ENCODE peak calls at places on chromosomes 13 and 19, in ten cellular contexts. One of them, this sample, is unnamed.

GRCh38 chr19:18738961-18739690 is 52.0 kb downstream of the COMP start:
- DNase-seq in thyroid gland: no peak
- DNase-seq in adrenal gland: no peak
- DNase-seq in CD8-positive, alpha-beta T cell: no peak
- DNase-seq in upper lobe of right lung: no peak
- DNase-seq in body of pancreas: no peak
- DNase-seq in brain microvascular endothelial cell: no peak
- DNase-seq in fibroblast of lung: no peak
- DNase-seq in AG04449: no peak
- DNase-seq in AG09309: no peak
- DNase-seq in this sample: no peak

GRCh38 chr13:100673376-100673830 is 1.2 kb downstream of the TMTC4 start:
- DNase-seq in fibroblast of lung: no peak
- DNase-seq in adrenal gland: no peak
- DNase-seq in AG09309: no peak
- DNase-seq in thyroid gland: no peak
- DNase-seq in body of pancreas: no peak
- DNase-seq in AG04449: no peak
- DNase-seq in brain microvascular endothelial cell: no peak
- DNase-seq in upper lobe of right lung: no peak
- DNase-seq in CD8-positive, alpha-beta T cell: no peak
- DNase-seq in this sample: no peak

GRCh38 chr13:40653558-40654318 is 12.7 kb downstream of the FOXO1 start:
- DNase-seq in upper lobe of right lung: no peak
- DNase-seq in body of pancreas: no peak
- DNase-seq in fibroblast of lung: peak
- DNase-seq in brain microvascular endothelial cell: no peak
- DNase-seq in AG09309: peak
- DNase-seq in CD8-positive, alpha-beta T cell: no peak
- DNase-seq in AG04449: no peak
- DNase-seq in adrenal gland: no peak
- DNase-seq in thyroid gland: no peak
- DNase-seq in this sample: no peak

GRCh38 chr13:99051768-99052455 is 74.0 kb upstream of the DOCK9 start:
- DNase-seq in adrenal gland: no peak
- DNase-seq in AG09309: no peak
- DNase-seq in CD8-positive, alpha-beta T cell: no peak
- DNase-seq in thyroid gland: no peak
- DNase-seq in upper lobe of right lung: no peak
- DNase-seq in body of pancreas: no peak
- DNase-seq in AG04449: no peak
- DNase-seq in fibroblast of lung: no peak
- DNase-seq in brain microvascular endothelial cell: no peak
- DNase-seq in this sample: no peak

GRCh38 chr13:25683056-25683455 is 311.3 kb downstream of the ATP8A2 start:
- DNase-seq in body of pancreas: no peak
- DNase-seq in brain microvascular endothelial cell: no peak
- DNase-seq in AG04449: no peak
- DNase-seq in fibroblast of lung: no peak
- DNase-seq in CD8-positive, alpha-beta T cell: no peak
- DNase-seq in AG09309: no peak
- DNase-seq in adrenal gland: no peak
- DNase-seq in upper lobe of right lung: no peak
- DNase-seq in thyroid gland: no peak
- DNase-seq in this sample: no peak

GRCh38 chr13:109743706-109744453 is 42.5 kb downstream of the IRS2 start:
- DNase-seq in AG09309: no peak
- DNase-seq in adrenal gland: no peak
- DNase-seq in AG04449: no peak
- DNase-seq in upper lobe of right lung: no peak
- DNase-seq in brain microvascular endothelial cell: peak
- DNase-seq in body of pancreas: no peak
- DNase-seq in thyroid gland: peak
- DNase-seq in CD8-positive, alpha-beta T cell: peak
- DNase-seq in fibroblast of lung: peak
- DNase-seq in this sample: peak

GRCh38 chr19:11554160-11554559 is 4.9 kb downstream of the ELOF1 start:
- DNase-seq in thyroid gland: no peak
- DNase-seq in fibroblast of lung: no peak
- DNase-seq in brain microvascular endothelial cell: no peak
- DNase-seq in CD8-positive, alpha-beta T cell: no peak
- DNase-seq in AG04449: no peak
- DNase-seq in adrenal gland: no peak
- DNase-seq in body of pancreas: no peak
- DNase-seq in AG09309: no peak
- DNase-seq in upper lobe of right lung: no peak
- DNase-seq in this sample: no peak

GRCh38 chr13:32347651-32348050 is 32.3 kb downstream of the BRCA2 start:
- DNase-seq in body of pancreas: no peak
- DNase-seq in AG04449: no peak
- DNase-seq in thyroid gland: no peak
- DNase-seq in brain microvascular endothelial cell: no peak
- DNase-seq in CD8-positive, alpha-beta T cell: no peak
- DNase-seq in adrenal gland: no peak
- DNase-seq in fibroblast of lung: no peak
- DNase-seq in AG09309: no peak
- DNase-seq in upper lobe of right lung: no peak
- DNase-seq in this sample: no peak

GRCh38 chr19:35731353-35731752 is 10.9 kb downstream of the IGFLR1 start:
- DNase-seq in brain microvascular endothelial cell: no peak
- DNase-seq in body of pancreas: no peak
- DNase-seq in fibroblast of lung: no peak
- DNase-seq in upper lobe of right lung: no peak
- DNase-seq in thyroid gland: no peak
- DNase-seq in adrenal gland: no peak
- DNase-seq in AG04449: no peak
- DNase-seq in AG09309: no peak
- DNase-seq in CD8-positive, alpha-beta T cell: no peak
- DNase-seq in this sample: no peak

DNA sequence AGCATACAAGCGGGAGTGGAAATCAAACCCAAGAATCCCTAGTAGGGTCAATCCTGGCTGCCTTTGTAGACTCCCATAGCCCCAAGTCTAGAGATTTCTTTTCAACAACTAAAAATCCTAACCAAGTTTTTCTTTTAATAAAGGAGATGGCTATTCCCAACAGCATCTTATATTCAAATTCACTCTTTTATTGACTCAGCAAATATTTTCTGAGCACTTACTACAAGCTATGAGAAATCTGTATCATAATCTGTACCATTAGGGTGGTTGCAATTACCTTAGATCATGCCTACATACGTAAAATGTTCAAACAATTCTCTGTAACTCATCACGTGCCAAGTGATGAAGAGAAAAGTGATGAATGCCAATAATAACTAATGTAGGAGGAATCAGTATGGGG is 54.5 kb downstream of the LNX2 start:
- DNase-seq in CD8-positive, alpha-beta T cell: no peak
- DNase-seq in fibroblast of lung: no peak
- DNase-seq in adrenal gland: no peak
- DNase-seq in upper lobe of right lung: no peak
- DNase-seq in AG09309: no peak
- DNase-seq in body of pancreas: no peak
- DNase-seq in thyroid gland: no peak
- DNase-seq in AG04449: no peak
- DNase-seq in brain microvascular endothelial cell: no peak
- DNase-seq in this sample: no peak
- H3K4me3 ChIP-seq in CD8-positive, alpha-beta T cell: no peak
- H3K4me3 ChIP-seq in fibroblast of lung: no peak
- H3K4me3 ChIP-seq in adrenal gland: no peak
- H3K4me3 ChIP-seq in upper lobe of right lung: no peak
- H3K4me3 ChIP-seq in AG09309: no peak
- H3K4me3 ChIP-seq in body of pancreas: no peak
- H3K4me3 ChIP-seq in thyroid gland: no peak
- H3K4me3 ChIP-seq in AG04449: no peak
- H3K4me3 ChIP-seq in brain microvascular endothelial cell: no peak
- H3K4me3 ChIP-seq in this sample: no peak

GRCh38 chr19:7993560-7993959 is 11.9 kb downstream of the ELAVL1 start:
- DNase-seq in fibroblast of lung: no peak
- DNase-seq in upper lobe of right lung: no peak
- DNase-seq in brain microvascular endothelial cell: no peak
- DNase-seq in CD8-positive, alpha-beta T cell: no peak
- DNase-seq in body of pancreas: no peak
- DNase-seq in thyroid gland: peak
- DNase-seq in AG04449: no peak
- DNase-seq in adrenal gland: peak
- DNase-seq in AG09309: no peak
- DNase-seq in this sample: no peak

GRCh38 chr19:7992575-7992974 is 12.9 kb downstream of the ELAVL1 start:
- DNase-seq in AG09309: no peak
- DNase-seq in adrenal gland: no peak
- DNase-seq in CD8-positive, alpha-beta T cell: no peak
- DNase-seq in upper lobe of right lung: no peak
- DNase-seq in brain microvascular endothelial cell: no peak
- DNase-seq in thyroid gland: no peak
- DNase-seq in body of pancreas: no peak
- DNase-seq in AG04449: no peak
- DNase-seq in fibroblast of lung: no peak
- DNase-seq in this sample: no peak

GRCh38 chr19:7995756-7996155 is 9.7 kb downstream of the ELAVL1 start:
- DNase-seq in CD8-positive, alpha-beta T cell: no peak
- DNase-seq in fibroblast of lung: no peak
- DNase-seq in adrenal gland: no peak
- DNase-seq in AG09309: no peak
- DNase-seq in thyroid gland: no peak
- DNase-seq in AG04449: no peak
- DNase-seq in body of pancreas: no peak
- DNase-seq in brain microvascular endothelial cell: no peak
- DNase-seq in upper lobe of right lung: no peak
- DNase-seq in this sample: no peak

GRCh38 chr19:7994923-7995682 is 10.3 kb downstream of the ELAVL1 start:
- DNase-seq in adrenal gland: no peak
- DNase-seq in body of pancreas: no peak
- DNase-seq in thyroid gland: no peak
- DNase-seq in AG09309: no peak
- DNase-seq in CD8-positive, alpha-beta T cell: no peak
- DNase-seq in AG04449: no peak
- DNase-seq in upper lobe of right lung: no peak
- DNase-seq in brain microvascular endothelial cell: no peak
- DNase-seq in fibroblast of lung: no peak
- DNase-seq in this sample: no peak

DNA sequence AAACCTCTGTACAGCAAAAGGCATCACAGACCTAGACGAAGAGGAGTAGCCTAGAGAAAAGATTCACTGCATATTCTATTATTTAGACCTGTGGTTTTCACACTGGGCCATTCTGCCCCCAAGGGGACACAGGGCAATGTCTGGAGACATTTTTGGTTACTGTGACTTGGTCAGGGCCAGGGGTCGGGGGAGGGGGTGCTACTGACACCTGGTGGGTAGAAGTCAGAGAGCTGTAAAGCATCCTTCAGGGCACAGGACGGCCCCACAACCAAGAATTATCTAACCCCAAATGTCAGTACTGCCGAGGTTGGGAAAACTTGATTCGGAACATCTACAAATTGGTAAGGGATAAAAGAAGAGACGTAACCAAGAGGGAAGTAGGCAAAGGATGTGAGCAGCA is 11.3 kb downstream of the ELAVL1 start:
- DNase-seq in thyroid gland: no peak
- DNase-seq in adrenal gland: no peak
- DNase-seq in brain microvascular endothelial cell: no peak
- DNase-seq in AG09309: no peak
- DNase-seq in CD8-positive, alpha-beta T cell: no peak
- DNase-seq in upper lobe of right lung: no peak
- DNase-seq in fibroblast of lung: no peak
- DNase-seq in body of pancreas: no peak
- DNase-seq in AG04449: no peak
- DNase-seq in this sample: no peak
- TF ChIP-seq CTCF in thyroid gland: no peak
- TF ChIP-seq CTCF in adrenal gland: no peak
- TF ChIP-seq CTCF in brain microvascular endothelial cell: peak
- TF ChIP-seq CTCF in AG09309: no peak
- TF ChIP-seq CTCF in CD8-positive, alpha-beta T cell: no peak
- TF ChIP-seq CTCF in upper lobe of right lung: no peak
- TF ChIP-seq CTCF in fibroblast of lung: no peak
- TF ChIP-seq CTCF in body of pancreas: no peak
- TF ChIP-seq CTCF in AG04449: no peak
- TF ChIP-seq CTCF in this sample: peak

DNA sequence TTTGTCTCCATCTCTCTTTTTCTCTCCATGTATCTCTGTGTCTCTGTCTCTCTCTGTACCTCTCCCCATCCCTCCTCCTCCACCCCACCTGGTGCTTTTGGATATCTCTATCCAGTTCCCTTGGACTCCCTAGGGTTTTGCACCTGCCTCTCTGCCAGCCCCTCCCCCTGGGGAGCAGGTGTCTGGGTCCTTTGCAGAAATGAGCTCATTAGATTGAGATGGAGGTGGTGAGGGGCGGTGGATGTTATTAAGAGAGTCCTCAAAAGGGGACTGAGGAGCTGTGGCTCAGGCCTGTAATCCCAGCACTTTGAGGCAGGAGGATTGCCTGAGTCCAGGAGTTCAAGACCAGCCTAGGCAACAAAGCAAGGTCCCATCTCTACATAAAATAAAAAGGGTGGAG is 2.1 kb downstream of the KCNN4 start:
- DNase-seq in CD8-positive, alpha-beta T cell: no peak
- DNase-seq in AG04449: no peak
- DNase-seq in body of pancreas: no peak
- DNase-seq in thyroid gland: no peak
- DNase-seq in brain microvascular endothelial cell: no peak
- DNase-seq in fibroblast of lung: no peak
- DNase-seq in adrenal gland: no peak
- DNase-seq in AG09309: no peak
- DNase-seq in upper lobe of right lung: no peak
- DNase-seq in this sample: no peak
- H3K4me3 ChIP-seq in CD8-positive, alpha-beta T cell: no peak
- H3K4me3 ChIP-seq in AG04449: no peak
- H3K4me3 ChIP-seq in body of pancreas: no peak
- H3K4me3 ChIP-seq in thyroid gland: no peak
- H3K4me3 ChIP-seq in brain microvascular endothelial cell: no peak
- H3K4me3 ChIP-seq in fibroblast of lung: no peak
- H3K4me3 ChIP-seq in adrenal gland: no peak
- H3K4me3 ChIP-seq in AG09309: no peak
- H3K4me3 ChIP-seq in upper lobe of right lung: no peak
- H3K4me3 ChIP-seq in this sample: no peak

DNA sequence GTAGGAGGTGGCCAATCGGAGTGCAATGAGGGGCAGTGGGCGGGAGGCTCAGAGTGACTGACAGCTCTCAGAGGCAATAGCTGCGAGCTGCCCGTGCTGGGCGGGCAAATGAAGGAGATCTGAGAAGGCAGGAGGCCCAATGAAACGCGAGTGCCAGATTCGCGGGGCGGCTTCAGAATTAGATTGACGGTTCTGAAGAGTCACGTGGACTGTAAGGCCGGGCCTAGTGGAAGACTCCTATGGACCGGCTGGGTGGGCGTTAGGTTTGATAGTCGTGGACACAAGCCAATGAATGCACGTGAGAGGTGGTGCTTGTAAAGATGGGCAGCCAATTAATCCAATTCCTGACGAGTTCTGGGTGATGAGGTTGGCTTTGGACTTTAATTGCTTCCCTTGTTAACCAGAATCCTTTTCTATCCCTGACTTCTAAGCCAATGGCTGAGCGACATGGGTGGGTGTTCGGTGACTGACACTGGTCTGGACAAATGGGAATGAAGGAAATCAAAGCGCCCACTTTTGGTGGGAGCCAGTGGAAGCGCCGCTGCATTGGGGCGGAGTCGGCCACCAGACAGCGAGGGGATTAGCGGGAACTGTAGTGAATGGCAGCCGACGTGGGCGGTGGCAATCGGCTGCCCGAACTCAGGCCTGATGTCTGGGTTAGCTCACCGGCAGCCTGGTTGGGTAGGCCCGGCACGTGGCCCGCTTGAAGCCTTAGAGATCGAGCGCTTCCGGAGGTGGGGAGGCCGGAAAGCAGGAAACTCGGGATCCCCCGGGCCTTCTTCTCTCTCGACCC is 524 bp upstream of the KHSRP start:
- DNase-seq in CD8-positive, alpha-beta T cell: peak
- DNase-seq in brain microvascular endothelial cell: peak
- DNase-seq in upper lobe of right lung: peak
- DNase-seq in AG04449: peak
- DNase-seq in adrenal gland: peak
- DNase-seq in body of pancreas: peak
- DNase-seq in thyroid gland: peak
- DNase-seq in fibroblast of lung: peak
- DNase-seq in AG09309: peak
- DNase-seq in this sample: peak
- TF ChIP-seq CTCF in CD8-positive, alpha-beta T cell: no peak
- TF ChIP-seq CTCF in brain microvascular endothelial cell: no peak
- TF ChIP-seq CTCF in upper lobe of right lung: no peak
- TF ChIP-seq CTCF in AG04449: no peak
- TF ChIP-seq CTCF in adrenal gland: no peak
- TF ChIP-seq CTCF in body of pancreas: no peak
- TF ChIP-seq CTCF in thyroid gland: no peak
- TF ChIP-seq CTCF in fibroblast of lung: no peak
- TF ChIP-seq CTCF in AG09309: no peak
- TF ChIP-seq CTCF in this sample: no peak